ENCODE peak calls at places on chromosomes 7 and 10, in five cellular contexts. One of them, this sample, is unnamed. For H3K4me1, the result is how much of the 10 kb centered on the place peaks cover.

GRCh38 chr7:158311791-158312190 is 275.8 kb downstream of the PTPRN2 start:
- DNase-seq in lower lobe of right lung: no peak
- DNase-seq in fibroblast of lung: no peak
- DNase-seq in CD4-positive, alpha-beta memory T cell: no peak
- DNase-seq in CD8-positive, alpha-beta T cell: no peak
- DNase-seq in this sample: no peak

GRCh38 chr7:30751696-30752273 is at the start of gene INMT:
- DNase-seq in lower lobe of right lung: no peak
- DNase-seq in fibroblast of lung: no peak
- DNase-seq in CD4-positive, alpha-beta memory T cell: no peak
- DNase-seq in CD8-positive, alpha-beta T cell: no peak
- DNase-seq in this sample: no peak

GRCh38 chr7:157993406-157994105 is 594.1 kb downstream of the PTPRN2 start:
- DNase-seq in lower lobe of right lung: no peak
- DNase-seq in fibroblast of lung: no peak
- DNase-seq in CD4-positive, alpha-beta memory T cell: no peak
- DNase-seq in CD8-positive, alpha-beta T cell: no peak
- DNase-seq in this sample: no peak

GRCh38 chr10:24344695-24345473 is 135.9 kb downstream of the KIAA1217 start:
- DNase-seq in lower lobe of right lung: no peak
- DNase-seq in fibroblast of lung: no peak
- DNase-seq in CD4-positive, alpha-beta memory T cell: no peak
- DNase-seq in CD8-positive, alpha-beta T cell: no peak
- DNase-seq in this sample: no peak

GRCh38 chr10:5625992-5626777 is 40.2 kb downstream of the ASB13 start:
- DNase-seq in lower lobe of right lung: no peak
- DNase-seq in fibroblast of lung: no peak
- DNase-seq in CD4-positive, alpha-beta memory T cell: no peak
- DNase-seq in CD8-positive, alpha-beta T cell: no peak
- DNase-seq in this sample: no peak

GRCh38 chr10:36681751-36682633 is 443.4 kb upstream of the ANKRD30A start:
- DNase-seq in lower lobe of right lung: no peak
- DNase-seq in fibroblast of lung: peak
- DNase-seq in CD4-positive, alpha-beta memory T cell: no peak
- DNase-seq in CD8-positive, alpha-beta T cell: no peak
- DNase-seq in this sample: no peak

GRCh38 chr7:99375070-99375807 is 709 bp downstream of the ARPC1B start:
- DNase-seq in lower lobe of right lung: peak
- DNase-seq in fibroblast of lung: peak
- DNase-seq in CD4-positive, alpha-beta memory T cell: peak
- DNase-seq in CD8-positive, alpha-beta T cell: peak
- DNase-seq in this sample: peak

GRCh38 chr10:11225935-11226334 is 208.3 kb downstream of the CELF2 start:
- DNase-seq in lower lobe of right lung: peak
- DNase-seq in fibroblast of lung: no peak
- DNase-seq in CD4-positive, alpha-beta memory T cell: peak
- DNase-seq in CD8-positive, alpha-beta T cell: peak
- DNase-seq in this sample: no peak

GRCh38 chr10:90871279-90871760 is 454 bp upstream of the RPP30 start:
- DNase-seq in lower lobe of right lung: no peak
- DNase-seq in fibroblast of lung: peak
- DNase-seq in CD4-positive, alpha-beta memory T cell: peak
- DNase-seq in CD8-positive, alpha-beta T cell: peak
- DNase-seq in this sample: peak

GRCh38 chr7:25580156-25580555 is 351.9 kb upstream of the NPVF start:
- DNase-seq in lower lobe of right lung: no peak
- DNase-seq in fibroblast of lung: no peak
- DNase-seq in CD4-positive, alpha-beta memory T cell: no peak
- DNase-seq in CD8-positive, alpha-beta T cell: no peak
- DNase-seq in this sample: no peak

GRCh38 chr10:73759512-73760115 is 15.4 kb downstream of the SEC24C start:
- DNase-seq in lower lobe of right lung: peak
- DNase-seq in fibroblast of lung: no peak
- DNase-seq in CD4-positive, alpha-beta memory T cell: peak
- DNase-seq in CD8-positive, alpha-beta T cell: peak
- DNase-seq in this sample: peak

GRCh38 chr7:32290015-32290414 is 200.2 kb downstream of the LSM5 start:
- DNase-seq in lower lobe of right lung: no peak
- DNase-seq in fibroblast of lung: no peak
- DNase-seq in CD4-positive, alpha-beta memory T cell: no peak
- DNase-seq in CD8-positive, alpha-beta T cell: no peak
- DNase-seq in this sample: no peak

GRCh38 chr10:93065675-93066543 is 5.3 kb downstream of the CYP26C1 start:
- DNase-seq in lower lobe of right lung: no peak
- DNase-seq in fibroblast of lung: no peak
- DNase-seq in CD4-positive, alpha-beta memory T cell: no peak
- DNase-seq in CD8-positive, alpha-beta T cell: no peak
- DNase-seq in this sample: no peak

GRCh38 chr10:123800299-123800698 is 91.3 kb downstream of the CPXM2 start:
- DNase-seq in lower lobe of right lung: no peak
- DNase-seq in fibroblast of lung: peak
- DNase-seq in CD4-positive, alpha-beta memory T cell: no peak
- DNase-seq in CD8-positive, alpha-beta T cell: no peak
- DNase-seq in this sample: no peak

GRCh38 chr10:17196573-17196972 is 4.9 kb downstream of the TRDMT1 start:
- DNase-seq in lower lobe of right lung: no peak
- DNase-seq in fibroblast of lung: no peak
- DNase-seq in CD4-positive, alpha-beta memory T cell: no peak
- DNase-seq in CD8-positive, alpha-beta T cell: no peak
- DNase-seq in this sample: no peak

GRCh38 chr7:112946350-112946749 is 140.3 kb downstream of the GPR85 start:
- DNase-seq in lower lobe of right lung: no peak
- DNase-seq in fibroblast of lung: no peak
- DNase-seq in CD4-positive, alpha-beta memory T cell: no peak
- DNase-seq in CD8-positive, alpha-beta T cell: no peak
- DNase-seq in this sample: no peak

GRCh38 chr7:95718556-95719410 is 53.6 kb upstream of the DYNC1I1 start:
- DNase-seq in lower lobe of right lung: no peak
- DNase-seq in fibroblast of lung: no peak
- DNase-seq in CD4-positive, alpha-beta memory T cell: no peak
- DNase-seq in CD8-positive, alpha-beta T cell: no peak
- DNase-seq in this sample: no peak

GRCh38 chr10:110410329-110411046 is 87.2 kb upstream of the DUSP5 start:
- DNase-seq in lower lobe of right lung: peak
- DNase-seq in fibroblast of lung: peak
- DNase-seq in CD4-positive, alpha-beta memory T cell: no peak
- DNase-seq in CD8-positive, alpha-beta T cell: no peak
- DNase-seq in this sample: no peak

GRCh38 chr10:86439544-86439943 is 72.9 kb upstream of the GRID1 start:
- DNase-seq in lower lobe of right lung: peak
- DNase-seq in fibroblast of lung: peak
- DNase-seq in CD4-positive, alpha-beta memory T cell: no peak
- DNase-seq in CD8-positive, alpha-beta T cell: no peak
- DNase-seq in this sample: no peak

GRCh38 chr10:116995648-116996047 is 9.3 kb downstream of the SHTN1 start:
- DNase-seq in lower lobe of right lung: no peak
- DNase-seq in fibroblast of lung: no peak
- DNase-seq in CD4-positive, alpha-beta memory T cell: no peak
- DNase-seq in CD8-positive, alpha-beta T cell: no peak
- DNase-seq in this sample: no peak

GRCh38 chr7:25662881-25663588 is 434.7 kb upstream of the NPVF start:
- DNase-seq in lower lobe of right lung: no peak
- DNase-seq in fibroblast of lung: no peak
- DNase-seq in CD4-positive, alpha-beta memory T cell: no peak
- DNase-seq in CD8-positive, alpha-beta T cell: no peak
- DNase-seq in this sample: no peak

GRCh38 chr7:129771928-129772479 is 160.5 kb downstream of the NRF1 start:
- DNase-seq in lower lobe of right lung: no peak
- DNase-seq in fibroblast of lung: no peak
- DNase-seq in CD4-positive, alpha-beta memory T cell: no peak
- DNase-seq in CD8-positive, alpha-beta T cell: no peak
- DNase-seq in this sample: no peak

GRCh38 chr10:22619111-22619510 is 95.3 kb downstream of the PIP4K2A start:
- DNase-seq in lower lobe of right lung: no peak
- DNase-seq in fibroblast of lung: peak
- DNase-seq in CD4-positive, alpha-beta memory T cell: no peak
- DNase-seq in CD8-positive, alpha-beta T cell: no peak
- DNase-seq in this sample: no peak
- H3K4me1 ChIP-seq in lower lobe of right lung: half or more
- H3K4me1 ChIP-seq in fibroblast of lung: under half
- H3K4me1 ChIP-seq in CD4-positive, alpha-beta memory T cell: half or more
- H3K4me1 ChIP-seq in CD8-positive, alpha-beta T cell: half or more
- H3K4me1 ChIP-seq in this sample: half or more

GRCh38 chr7:116692599-116693308 is 20.8 kb downstream of the MET start:
- DNase-seq in lower lobe of right lung: no peak
- DNase-seq in fibroblast of lung: peak
- DNase-seq in CD4-positive, alpha-beta memory T cell: no peak
- DNase-seq in CD8-positive, alpha-beta T cell: no peak
- DNase-seq in this sample: no peak
- H3K4me1 ChIP-seq in lower lobe of right lung: under half
- H3K4me1 ChIP-seq in fibroblast of lung: under half
- H3K4me1 ChIP-seq in CD4-positive, alpha-beta memory T cell: under half
- H3K4me1 ChIP-seq in CD8-positive, alpha-beta T cell: under half
- H3K4me1 ChIP-seq in this sample: under half

DNA sequence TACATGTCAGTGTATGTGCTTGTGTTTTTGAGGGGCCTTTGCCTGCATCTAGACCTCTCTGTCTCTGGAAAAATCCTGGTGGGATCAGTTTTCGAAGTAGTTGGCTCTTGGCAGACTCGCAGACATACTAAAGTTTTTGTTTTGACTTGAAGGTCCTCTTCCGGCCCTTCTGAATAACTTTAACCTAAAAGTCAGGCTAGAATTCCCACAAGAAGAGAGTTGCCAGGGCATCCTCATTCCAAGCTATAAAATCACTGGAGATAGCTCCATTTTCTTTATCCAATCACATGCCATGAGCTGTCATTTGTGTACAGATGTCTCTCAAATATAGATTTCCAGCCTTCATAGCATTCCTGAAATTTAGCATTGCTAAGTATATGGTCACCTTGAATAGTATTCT is 967.8 kb downstream of the LRMDA start:
- DNase-seq in lower lobe of right lung: no peak
- DNase-seq in fibroblast of lung: peak
- DNase-seq in CD4-positive, alpha-beta memory T cell: no peak
- DNase-seq in CD8-positive, alpha-beta T cell: no peak
- DNase-seq in this sample: no peak
- H3K4me1 ChIP-seq in lower lobe of right lung: under half
- H3K4me1 ChIP-seq in fibroblast of lung: under half
- H3K4me1 ChIP-seq in CD4-positive, alpha-beta memory T cell: under half
- H3K4me1 ChIP-seq in CD8-positive, alpha-beta T cell: under half
- H3K4me1 ChIP-seq in this sample: under half

GRCh38 chr10:132414402-132415016 is 17.5 kb downstream of the PWWP2B start:
- DNase-seq in lower lobe of right lung: no peak
- DNase-seq in fibroblast of lung: no peak
- DNase-seq in CD4-positive, alpha-beta memory T cell: no peak
- DNase-seq in CD8-positive, alpha-beta T cell: no peak
- DNase-seq in this sample: no peak
- H3K4me1 ChIP-seq in lower lobe of right lung: half or more
- H3K4me1 ChIP-seq in fibroblast of lung: under half
- H3K4me1 ChIP-seq in CD4-positive, alpha-beta memory T cell: under half
- H3K4me1 ChIP-seq in CD8-positive, alpha-beta T cell: under half
- H3K4me1 ChIP-seq in this sample: under half

GRCh38 chr7:101169838-101170531 is 4.6 kb upstream of the VGF start:
- DNase-seq in lower lobe of right lung: peak
- DNase-seq in fibroblast of lung: peak
- DNase-seq in CD4-positive, alpha-beta memory T cell: peak
- DNase-seq in CD8-positive, alpha-beta T cell: peak
- DNase-seq in this sample: peak

GRCh38 chr7:101167645-101168411 is 2.5 kb upstream of the VGF start:
- DNase-seq in lower lobe of right lung: no peak
- DNase-seq in fibroblast of lung: no peak
- DNase-seq in CD4-positive, alpha-beta memory T cell: no peak
- DNase-seq in CD8-positive, alpha-beta T cell: no peak
- DNase-seq in this sample: no peak

GRCh38 chr7:101169110-101169837 is 3.9 kb upstream of the VGF start:
- DNase-seq in lower lobe of right lung: no peak
- DNase-seq in fibroblast of lung: no peak
- DNase-seq in CD4-positive, alpha-beta memory T cell: no peak
- DNase-seq in CD8-positive, alpha-beta T cell: no peak
- DNase-seq in this sample: no peak

GRCh38 chr7:101166909-101167644 is 1.7 kb upstream of the VGF start:
- DNase-seq in lower lobe of right lung: no peak
- DNase-seq in fibroblast of lung: peak
- DNase-seq in CD4-positive, alpha-beta memory T cell: no peak
- DNase-seq in CD8-positive, alpha-beta T cell: no peak
- DNase-seq in this sample: no peak

GRCh38 chr7:101168412-101169049 is 3.2 kb upstream of the VGF start:
- DNase-seq in lower lobe of right lung: no peak
- DNase-seq in fibroblast of lung: no peak
- DNase-seq in CD4-positive, alpha-beta memory T cell: no peak
- DNase-seq in CD8-positive, alpha-beta T cell: no peak
- DNase-seq in this sample: no peak
- H3K4me1 ChIP-seq in lower lobe of right lung: half or more
- H3K4me1 ChIP-seq in fibroblast of lung: under half
- H3K4me1 ChIP-seq in CD4-positive, alpha-beta memory T cell: half or more
- H3K4me1 ChIP-seq in CD8-positive, alpha-beta T cell: half or more
- H3K4me1 ChIP-seq in this sample: half or more

GRCh38 chr7:151434549-151434948 is 5.4 kb downstream of the CRYGN start:
- DNase-seq in lower lobe of right lung: no peak
- DNase-seq in fibroblast of lung: no peak
- DNase-seq in CD4-positive, alpha-beta memory T cell: no peak
- DNase-seq in CD8-positive, alpha-beta T cell: no peak
- DNase-seq in this sample: no peak
- H3K4me1 ChIP-seq in lower lobe of right lung: under half
- H3K4me1 ChIP-seq in fibroblast of lung: under half
- H3K4me1 ChIP-seq in CD4-positive, alpha-beta memory T cell: half or more
- H3K4me1 ChIP-seq in CD8-positive, alpha-beta T cell: under half
- H3K4me1 ChIP-seq in this sample: under half

GRCh38 chr10:114521250-114521649 is 116.9 kb upstream of the AFAP1L2 start:
- DNase-seq in lower lobe of right lung: no peak
- DNase-seq in fibroblast of lung: no peak
- DNase-seq in CD4-positive, alpha-beta memory T cell: no peak
- DNase-seq in CD8-positive, alpha-beta T cell: no peak
- DNase-seq in this sample: no peak

GRCh38 chr10:114526112-114526496 is 121.8 kb upstream of the AFAP1L2 start:
- DNase-seq in lower lobe of right lung: no peak
- DNase-seq in fibroblast of lung: peak
- DNase-seq in CD4-positive, alpha-beta memory T cell: peak
- DNase-seq in CD8-positive, alpha-beta T cell: peak
- DNase-seq in this sample: peak

GRCh38 chr10:114525368-114525949 is 121.2 kb upstream of the AFAP1L2 start:
- DNase-seq in lower lobe of right lung: no peak
- DNase-seq in fibroblast of lung: no peak
- DNase-seq in CD4-positive, alpha-beta memory T cell: peak
- DNase-seq in CD8-positive, alpha-beta T cell: peak
- DNase-seq in this sample: peak

GRCh38 chr10:114526497-114527238 is 122.4 kb upstream of the AFAP1L2 start:
- DNase-seq in lower lobe of right lung: peak
- DNase-seq in fibroblast of lung: peak
- DNase-seq in CD4-positive, alpha-beta memory T cell: peak
- DNase-seq in CD8-positive, alpha-beta T cell: peak
- DNase-seq in this sample: peak

GRCh38 chr10:114523876-114524275 is 119.6 kb upstream of the AFAP1L2 start:
- DNase-seq in lower lobe of right lung: no peak
- DNase-seq in fibroblast of lung: no peak
- DNase-seq in CD4-positive, alpha-beta memory T cell: no peak
- DNase-seq in CD8-positive, alpha-beta T cell: peak
- DNase-seq in this sample: no peak
- H3K4me1 ChIP-seq in lower lobe of right lung: half or more
- H3K4me1 ChIP-seq in fibroblast of lung: under half
- H3K4me1 ChIP-seq in CD4-positive, alpha-beta memory T cell: half or more
- H3K4me1 ChIP-seq in CD8-positive, alpha-beta T cell: half or more
- H3K4me1 ChIP-seq in this sample: half or more

GRCh38 chr10:95533590-95533989 is 27.6 kb downstream of the SORBS1 start:
- DNase-seq in lower lobe of right lung: no peak
- DNase-seq in fibroblast of lung: no peak
- DNase-seq in CD4-positive, alpha-beta memory T cell: no peak
- DNase-seq in CD8-positive, alpha-beta T cell: no peak
- DNase-seq in this sample: no peak
- H3K4me1 ChIP-seq in lower lobe of right lung: under half
- H3K4me1 ChIP-seq in fibroblast of lung: under half
- H3K4me1 ChIP-seq in CD4-positive, alpha-beta memory T cell: under half
- H3K4me1 ChIP-seq in CD8-positive, alpha-beta T cell: under half
- H3K4me1 ChIP-seq in this sample: under half